ENCODE peak calls at places on chromosomes 7 and 10, in seven cellular contexts. K, M, W, A, O, J and F are unnamed samples.

GRCh38 chr10:63712717-63713115 is 191.5 kb downstream of the REEP3 start:
- DNase-seq in K (no peak), M (no peak), W (no peak), A (no peak), O (no peak), J (no peak), F (no peak)

GRCh38 chr10:123619067-123619855 is 46.9 kb upstream of the GPR26 start:
- DNase-seq in K (no peak), M (no peak), W (no peak), A (no peak), O (no peak), J (no peak), F (no peak)

GRCh38 chr7:139776486-139777303 is 1.1 kb downstream of the HIPK2 start:
- DNase-seq in K (peak), M (peak), W (peak), A (peak), O (peak), J (peak), F (no peak)

GRCh38 chr10:107238275-107238674 is 73.8 kb upstream of the SORCS1 start:
- DNase-seq in K (no peak), M (no peak), W (no peak), A (no peak), O (no peak), J (no peak), F (no peak)

GRCh38 chr10:28393956-28394568 is 91.2 kb upstream of the MPP7 start:
- DNase-seq in K (peak), M (peak), W (peak), A (peak), O (peak), J (peak), F (peak)

GRCh38 chr7:80263321-80263720 is 128.7 kb downstream of the GNAI1 start:
- DNase-seq in K (no peak), M (no peak), W (no peak), A (no peak), O (no peak), J (no peak), F (no peak)

GRCh38 chr10:72557362-72557761 is 68.5 kb downstream of the MICU1 start:
- DNase-seq in K (no peak), M (no peak), W (peak), A (no peak), O (no peak), J (peak), F (peak)

GRCh38 chr10:92381543-92381954 is 90.6 kb downstream of the MARCHF5 start:
- DNase-seq in K (no peak), M (no peak), W (no peak), A (no peak), O (no peak), J (no peak), F (no peak)

GRCh38 chr7:150898475-150899011 is 46.2 kb downstream of the AOC1 start:
- DNase-seq in K (peak), M (peak), W (peak), A (peak), O (no peak), J (peak), F (peak)

GRCh38 chr10:7833210-7833609 is 14.9 kb downstream of the TAF3 start:
- DNase-seq in K (no peak), M (no peak), W (no peak), A (no peak), O (no peak), J (no peak), F (no peak)

GRCh38 chr10:101231912-101232689 is 2.8 kb upstream of the LBX1 start:
- DNase-seq in K (no peak), M (no peak), W (no peak), A (no peak), O (no peak), J (no peak), F (no peak)

GRCh38 chr10:4141471-4141870 is 356.5 kb upstream of the KLF6 start:
- DNase-seq in K (no peak), M (no peak), W (peak), A (no peak), O (no peak), J (peak), F (no peak)

GRCh38 chr7:138000081-138000701 is 1.7 kb downstream of the CREB3L2 start:
- DNase-seq in K (peak), M (no peak), W (peak), A (peak), O (peak), J (peak), F (peak)

GRCh38 chr10:45000138-45000763 is 472 bp upstream of the ZNF22 start:
- DNase-seq in K (peak), M (no peak), W (peak), A (peak), O (peak), J (peak), F (no peak)

GRCh38 chr10:119103687-119104652 is at the start of gene DENND10:
- DNase-seq in K (peak), M (peak), W (peak), A (peak), O (no peak), J (peak), F (peak)

GRCh38 chr7:47785923-47786556 is 162.2 kb downstream of the PKD1L1 start:
- DNase-seq in K (no peak), M (no peak), W (no peak), A (no peak), O (peak), J (no peak), F (no peak)

GRCh38 chr7:99372275-99373085 is 2.0 kb upstream of the ARPC1B start:
- DNase-seq in K (no peak), M (no peak), W (no peak), A (peak), O (peak), J (peak), F (peak)

GRCh38 chr7:151462306-151462779 is 22.4 kb upstream of the CRYGN start:
- DNase-seq in K (no peak), M (no peak), W (no peak), A (no peak), O (peak), J (no peak), F (no peak)

GRCh38 chr10:82390866-82391658 is 516.1 kb downstream of the NRG3 start:
- DNase-seq in K (no peak), M (no peak), W (no peak), A (peak), O (no peak), J (no peak), F (no peak)

GRCh38 chr7:17773289-17773626 is 167.0 kb downstream of the SNX13 start:
- DNase-seq in K (no peak), M (peak), W (peak), A (no peak), O (peak), J (peak), F (peak)

GRCh38 chr10:68871731-68872342 is 29.3 kb upstream of the DDX50 start:
- DNase-seq in K (no peak), M (no peak), W (peak), A (no peak), O (peak), J (peak), F (peak)

GRCh38 chr7:140506788-140507464 is 27.6 kb upstream of the MKRN1 start:
- DNase-seq in K (peak), M (no peak), W (peak), A (no peak), O (no peak), J (peak), F (no peak)

GRCh38 chr7:32215697-32216096 is 145.5 kb upstream of the PDE1C start:
- DNase-seq in K (no peak), M (no peak), W (no peak), A (no peak), O (no peak), J (no peak), F (no peak)

GRCh38 chr10:81570878-81571794 is 303.9 kb upstream of the NRG3 start:
- DNase-seq in K (no peak), M (no peak), W (no peak), A (no peak), O (no peak), J (no peak), F (no peak)

GRCh38 chr10:22852712-22853353 is 75.0 kb upstream of the ARMC3 start:
- DNase-seq in K (no peak), M (no peak), W (no peak), A (no peak), O (no peak), J (no peak), F (no peak)

GRCh38 chr7:106717997-106718871 is 57.3 kb upstream of the CCDC71L start:
- DNase-seq in K (no peak), M (peak), W (peak), A (no peak), O (peak), J (peak), F (peak)

GRCh38 chr7:159114096-159114495 is 30.6 kb downstream of the VIPR2 start:
- DNase-seq in K (peak), M (no peak), W (no peak), A (no peak), O (no peak), J (no peak), F (no peak)

GRCh38 chr10:25725917-25726716 is 207.9 kb upstream of the MYO3A start:
- DNase-seq in K (no peak), M (peak), W (peak), A (peak), O (no peak), J (peak), F (peak)

GRCh38 chr7:46319841-46320240 is 398.8 kb upstream of the IGFBP3 start:
- DNase-seq in K (no peak), M (no peak), W (no peak), A (no peak), O (no peak), J (peak), F (no peak)

GRCh38 chr7:99624487-99624886 is 7.7 kb downstream of the ZSCAN25 start:
- DNase-seq in K (no peak), M (no peak), W (no peak), A (no peak), O (no peak), J (no peak), F (no peak)

GRCh38 chr10:57624856-57625592 is 642.7 kb downstream of the IPMK start:
- DNase-seq in K (no peak), M (no peak), W (no peak), A (no peak), O (no peak), J (no peak), F (no peak)

GRCh38 chr10:24415455-24416169 is 206.7 kb downstream of the KIAA1217 start:
- DNase-seq in K (peak), M (no peak), W (peak), A (peak), O (no peak), J (peak), F (peak)

GRCh38 chr10:127945335-127945734 is 38.4 kb downstream of the PTPRE start:
- DNase-seq in K (no peak), M (no peak), W (no peak), A (no peak), O (peak), J (peak), F (no peak)

GRCh38 chr7:139626817-139627216 is 103.3 kb downstream of the CLEC2L start:
- DNase-seq in K (no peak), M (no peak), W (no peak), A (no peak), O (no peak), J (no peak), F (no peak)

GRCh38 chr7:28078036-28078901 is 102.3 kb downstream of the JAZF1 start:
- DNase-seq in K (no peak), M (peak), W (no peak), A (peak), O (no peak), J (peak), F (no peak)

GRCh38 chr7:83547526-83547925 is 101.4 kb downstream of the SEMA3E start:
- DNase-seq in K (no peak), M (peak), W (peak), A (peak), O (peak), J (peak), F (peak)

GRCh38 chr7:154504938-154505337 is 452.7 kb downstream of the DPP6 start:
- DNase-seq in K (no peak), M (no peak), W (no peak), A (no peak), O (no peak), J (no peak), F (no peak)

GRCh38 chr7:154505362-154505761 is 453.2 kb downstream of the DPP6 start:
- DNase-seq in K (no peak), M (no peak), W (no peak), A (no peak), O (no peak), J (no peak), F (no peak)

GRCh38 chr7:154509192-154509591 is 457.0 kb downstream of the DPP6 start:
- DNase-seq in K (no peak), M (no peak), W (no peak), A (no peak), O (no peak), J (no peak), F (no peak)

DNA sequence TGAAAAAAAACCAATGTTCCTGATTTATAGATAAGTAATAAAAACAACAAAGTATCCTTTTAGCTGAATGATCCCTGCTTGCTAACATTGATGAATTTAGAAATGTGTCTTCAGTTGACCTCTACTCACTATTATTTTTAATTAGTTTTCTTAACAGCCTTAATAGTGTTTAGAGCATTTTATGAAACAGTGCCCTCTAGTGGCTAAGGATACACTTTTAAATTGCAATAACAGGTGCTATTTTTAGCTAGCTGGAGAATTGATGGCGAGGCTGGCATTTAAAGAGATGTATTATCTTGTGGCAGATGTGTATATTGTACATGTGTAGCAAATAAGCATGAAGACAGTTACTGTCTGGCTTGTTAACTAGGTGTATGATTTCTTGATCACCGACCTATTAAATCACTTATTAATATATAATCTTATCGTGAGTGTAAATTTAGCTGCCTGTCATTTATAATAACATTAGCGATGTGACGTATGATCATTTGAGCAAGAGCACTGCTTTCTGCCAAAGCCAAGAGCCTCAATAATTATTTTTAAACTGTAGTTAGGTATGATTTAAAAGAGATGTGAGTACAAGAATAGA is 451.9 kb downstream of the DPP6 start:
- DNase-seq in K (no peak), M (peak), W (peak), A (no peak), O (peak), J (peak), F (no peak)
- TF ChIP-seq CTCF in K (peak), M (peak), W (peak), A (peak), O (peak), J (peak), F (peak)

DNA sequence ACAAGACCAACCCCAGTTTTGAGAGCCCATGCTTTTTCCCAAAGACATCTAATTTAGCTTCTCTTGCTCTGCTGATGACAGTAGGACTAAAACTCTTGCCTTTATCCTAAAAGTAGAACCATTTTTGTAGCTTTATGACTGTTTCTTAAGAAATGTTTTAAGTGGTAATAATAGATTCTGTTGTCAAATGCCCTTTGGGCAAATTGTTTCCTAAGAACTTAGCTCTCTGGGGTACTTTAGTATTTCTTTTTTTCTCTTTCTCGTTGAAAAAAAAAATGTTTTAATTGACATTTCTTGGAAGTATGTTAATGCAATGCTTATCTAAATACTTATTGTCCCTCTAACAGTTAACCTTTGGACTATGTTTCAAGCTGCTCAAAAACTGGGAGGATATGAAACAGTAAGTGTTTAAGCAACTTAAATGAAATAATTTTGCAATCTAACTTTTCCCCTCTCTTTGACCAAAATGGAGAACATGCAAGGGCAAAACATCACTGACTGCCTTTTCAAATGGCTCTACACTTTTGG is 157.5 kb downstream of the ARID5B start:
- DNase-seq in K (no peak), M (no peak), W (no peak), A (no peak), O (no peak), J (no peak), F (no peak)
- H3K4me3 ChIP-seq in K (peak), M (no peak), W (no peak), A (no peak), O (no peak), J (no peak), F (no peak)

DNA sequence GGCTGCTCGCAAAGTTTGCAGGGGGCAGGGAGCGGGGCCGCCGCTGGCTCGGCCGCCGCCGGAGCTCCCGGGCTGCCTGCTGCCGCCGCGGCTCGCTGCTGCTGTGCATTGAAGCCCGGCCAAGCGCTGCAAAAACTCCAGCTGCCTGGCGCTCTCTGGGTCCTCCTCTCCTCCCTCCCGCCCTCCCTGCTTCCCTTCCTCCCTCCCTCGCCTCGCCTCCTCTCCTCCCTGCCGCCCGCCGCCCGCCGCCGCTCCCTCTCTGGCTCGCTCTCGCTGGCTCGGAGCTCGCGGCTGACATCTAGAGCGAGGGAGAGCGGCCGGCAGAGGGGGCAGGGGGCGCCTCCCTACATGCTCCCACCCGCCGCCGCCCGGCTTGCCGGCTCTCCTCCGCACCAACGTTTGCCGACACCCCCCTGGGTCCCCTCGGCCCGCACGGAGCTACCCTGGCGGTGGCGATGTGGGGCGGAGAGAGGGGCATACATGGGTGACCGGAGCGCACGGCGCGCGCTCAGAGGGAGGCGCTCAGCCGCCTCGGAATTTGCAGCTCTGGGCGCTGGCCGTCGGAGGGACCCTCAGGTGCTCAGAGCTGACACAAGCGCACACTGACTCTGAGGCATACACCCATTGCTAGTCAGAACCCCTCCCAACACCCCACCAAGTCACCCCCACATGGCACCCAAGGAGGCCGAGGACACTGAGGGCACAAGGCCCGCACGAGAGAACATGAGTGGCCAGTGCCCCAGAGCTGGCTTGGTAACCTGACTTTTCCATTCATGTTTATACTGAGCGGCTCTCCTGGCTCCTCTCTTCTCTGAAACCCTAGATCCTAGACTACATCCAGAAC is 1.2 kb upstream of the PLXNA4 start:
- DNase-seq in K (peak), M (peak), W (peak), A (peak), O (no peak), J (peak), F (peak)
- TF ChIP-seq CTCF in K (no peak), M (no peak), W (no peak), A (no peak), O (no peak), J (no peak), F (peak)

DNA sequence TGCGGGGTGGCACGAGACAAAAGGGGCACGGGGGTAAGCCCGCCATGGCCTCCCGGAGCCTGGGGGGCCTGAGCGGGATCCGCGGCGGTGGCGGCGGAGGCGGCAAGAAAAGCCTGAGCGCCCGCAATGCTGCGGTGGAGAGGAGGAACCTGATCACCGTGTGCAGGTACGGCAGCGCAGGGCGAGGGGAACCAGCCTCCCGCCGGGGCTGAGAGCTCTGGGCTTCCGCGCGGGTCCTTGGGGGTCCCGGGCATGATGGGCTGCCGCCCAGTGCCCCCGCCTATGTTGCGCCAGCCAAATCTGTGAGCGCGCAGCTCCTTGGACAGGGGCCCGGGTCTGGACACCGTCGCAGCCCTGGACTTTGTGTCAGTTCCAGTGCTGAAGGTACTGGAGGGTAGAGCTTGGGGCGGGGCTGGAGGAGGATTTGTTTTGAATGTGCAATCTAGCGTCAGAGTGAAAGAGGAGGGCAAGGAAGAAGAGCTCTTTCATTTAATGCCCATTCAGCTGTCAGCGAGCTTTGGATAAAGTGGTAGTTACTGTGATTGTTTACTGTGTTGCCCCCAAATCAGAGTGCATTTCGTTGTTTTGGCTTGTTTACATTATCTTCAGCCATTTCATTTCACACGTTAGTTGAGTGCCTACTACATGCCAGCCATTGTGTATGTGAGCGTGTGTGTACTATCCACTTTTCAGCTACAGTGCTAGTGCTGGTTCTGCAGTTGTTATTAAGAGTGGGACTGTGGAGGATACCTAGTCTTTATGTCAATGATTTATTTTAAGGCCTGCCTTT is 777 bp downstream of the RUNDC3B start:
- DNase-seq in K (no peak), M (no peak), W (no peak), A (peak), O (no peak), J (no peak), F (no peak)
- H3K4me3 ChIP-seq in K (peak), M (peak), W (peak), A (peak), O (peak), J (peak), F (peak)

DNA sequence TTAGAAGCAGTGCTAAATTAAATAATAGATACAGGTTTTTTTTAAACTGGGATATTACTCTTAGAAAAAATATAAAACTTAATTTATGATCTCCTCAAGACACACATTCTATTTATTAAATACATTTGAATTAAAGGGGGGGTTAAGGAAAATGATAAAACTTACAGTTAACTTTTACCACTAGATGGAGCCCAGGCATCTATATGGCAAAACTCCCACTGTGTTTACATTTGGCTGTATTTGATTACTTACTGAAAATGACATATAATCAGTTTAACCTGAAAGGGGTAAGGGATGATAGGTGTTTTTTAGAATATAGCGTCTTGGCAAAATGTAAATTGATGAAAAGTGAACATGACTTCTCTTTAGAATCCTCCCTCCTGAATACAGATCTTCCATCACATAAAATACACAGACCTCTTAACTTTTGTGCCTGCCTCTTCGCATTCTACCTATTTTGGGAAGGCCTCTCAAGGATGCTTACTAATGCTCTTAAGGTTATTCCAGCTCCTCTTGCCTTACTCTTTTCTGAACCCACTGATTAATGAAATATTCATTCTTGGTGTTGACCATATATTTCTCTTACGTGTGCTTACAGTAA is 235.7 kb downstream of the AGMO start:
- DNase-seq in K (no peak), M (peak), W (peak), A (no peak), O (no peak), J (peak), F (peak)
- TF ChIP-seq CTCF in K (peak), M (peak), W (peak), A (no peak), O (peak), J (peak), F (peak)